ENCODE peak calls at places on chromosome 7, in four cellular contexts. One of them, this sample, is unnamed.

GRCh38 chr7:131400833-131401593 is 73.3 kb downstream of the MKLN1 start:
- DNase-seq in IMR-90: peak
- DNase-seq in endothelial cell: no peak
- DNase-seq in PC-9: no peak
- DNase-seq in this sample: no peak

GRCh38 chr7:108211382-108212201 is 81.4 kb upstream of the LAMB4 start:
- DNase-seq in IMR-90: peak
- DNase-seq in endothelial cell: no peak
- DNase-seq in PC-9: peak
- DNase-seq in this sample: peak

GRCh38 chr7:134703781-134704180 is 57.1 kb downstream of the BPGM start:
- DNase-seq in IMR-90: peak
- DNase-seq in endothelial cell: no peak
- DNase-seq in PC-9: no peak
- DNase-seq in this sample: no peak

GRCh38 chr7:92835851-92836488 is 403 bp downstream of the CDK6 start:
- DNase-seq in IMR-90: no peak
- DNase-seq in endothelial cell: peak
- DNase-seq in PC-9: peak
- DNase-seq in this sample: peak

GRCh38 chr7:80087051-80087767 is 47.4 kb upstream of the GNAI1 start:
- DNase-seq in IMR-90: peak
- DNase-seq in endothelial cell: no peak
- DNase-seq in PC-9: no peak
- DNase-seq in this sample: no peak

GRCh38 chr7:55733584-55733983 is 129.0 kb downstream of the SEPTIN14 start:
- DNase-seq in IMR-90: peak
- DNase-seq in endothelial cell: no peak
- DNase-seq in PC-9: no peak
- DNase-seq in this sample: no peak

GRCh38 chr7:110522061-110522750 is 568.7 kb upstream of the LRRN3 start:
- DNase-seq in IMR-90: peak
- DNase-seq in endothelial cell: no peak
- DNase-seq in PC-9: no peak
- DNase-seq in this sample: no peak

GRCh38 chr7:24419070-24419469 is 135.1 kb downstream of the NPY start:
- DNase-seq in IMR-90: no peak
- DNase-seq in endothelial cell: no peak
- DNase-seq in PC-9: no peak
- DNase-seq in this sample: peak

GRCh38 chr7:142463401-142463850 is 205.6 kb upstream of the PRSS58 start:
- DNase-seq in IMR-90: no peak
- DNase-seq in endothelial cell: no peak
- DNase-seq in PC-9: no peak
- DNase-seq in this sample: no peak

GRCh38 chr7:47587389-47587788 is 5.5 kb upstream of the TNS3 start:
- DNase-seq in IMR-90: no peak
- DNase-seq in endothelial cell: no peak
- DNase-seq in PC-9: peak
- DNase-seq in this sample: peak

GRCh38 chr7:29866490-29866930 is 60.2 kb downstream of the WIPF3 start:
- DNase-seq in IMR-90: peak
- DNase-seq in endothelial cell: no peak
- DNase-seq in PC-9: no peak
- DNase-seq in this sample: peak

GRCh38 chr7:12373580-12374263 is 29.9 kb downstream of the VWDE start:
- DNase-seq in IMR-90: no peak
- DNase-seq in endothelial cell: no peak
- DNase-seq in PC-9: no peak
- DNase-seq in this sample: no peak

GRCh38 chr7:131249003-131249402 is 78.7 kb upstream of the MKLN1 start:
- DNase-seq in IMR-90: peak
- DNase-seq in endothelial cell: no peak
- DNase-seq in PC-9: peak
- DNase-seq in this sample: peak

GRCh38 chr7:17774248-17774647 is 166.0 kb downstream of the SNX13 start:
- DNase-seq in IMR-90: peak
- DNase-seq in endothelial cell: no peak
- DNase-seq in PC-9: no peak
- DNase-seq in this sample: peak

GRCh38 chr7:67535590-67535989 is 539.0 kb downstream of the TYW1 start:
- DNase-seq in IMR-90: no peak
- DNase-seq in endothelial cell: no peak
- DNase-seq in PC-9: no peak
- DNase-seq in this sample: no peak

GRCh38 chr7:47669178-47669878 is 87.4 kb upstream of the TNS3 start:
- DNase-seq in IMR-90: peak
- DNase-seq in endothelial cell: no peak
- DNase-seq in PC-9: peak
- DNase-seq in this sample: peak

GRCh38 chr7:132065193-132065972 is 509.0 kb upstream of the PODXL start:
- DNase-seq in IMR-90: peak
- DNase-seq in endothelial cell: no peak
- DNase-seq in PC-9: peak
- DNase-seq in this sample: peak

GRCh38 chr7:82172017-82172416 is 271.6 kb downstream of the CACNA2D1 start:
- DNase-seq in IMR-90: no peak
- DNase-seq in endothelial cell: no peak
- DNase-seq in PC-9: no peak
- DNase-seq in this sample: no peak

GRCh38 chr7:30445770-30446169 is 32.8 kb downstream of the NOD1 start:
- DNase-seq in IMR-90: peak
- DNase-seq in endothelial cell: no peak
- DNase-seq in PC-9: no peak
- DNase-seq in this sample: no peak

GRCh38 chr7:139661043-139661440 is 116.8 kb downstream of the HIPK2 start:
- DNase-seq in IMR-90: no peak
- DNase-seq in endothelial cell: no peak
- DNase-seq in PC-9: no peak
- DNase-seq in this sample: no peak

GRCh38 chr7:158781976-158782637 is 47.2 kb downstream of the ESYT2 start:
- DNase-seq in IMR-90: no peak
- DNase-seq in endothelial cell: no peak
- DNase-seq in PC-9: no peak
- DNase-seq in this sample: no peak

GRCh38 chr7:158781217-158781975 is 47.9 kb downstream of the ESYT2 start:
- DNase-seq in IMR-90: no peak
- DNase-seq in endothelial cell: no peak
- DNase-seq in PC-9: no peak
- DNase-seq in this sample: no peak

GRCh38 chr7:158783595-158783994 is 45.7 kb downstream of the ESYT2 start:
- DNase-seq in IMR-90: no peak
- DNase-seq in endothelial cell: no peak
- DNase-seq in PC-9: peak
- DNase-seq in this sample: peak

GRCh38 chr7:158784270-158784669 is 45.0 kb downstream of the ESYT2 start:
- DNase-seq in IMR-90: no peak
- DNase-seq in endothelial cell: no peak
- DNase-seq in PC-9: no peak
- DNase-seq in this sample: no peak

DNA sequence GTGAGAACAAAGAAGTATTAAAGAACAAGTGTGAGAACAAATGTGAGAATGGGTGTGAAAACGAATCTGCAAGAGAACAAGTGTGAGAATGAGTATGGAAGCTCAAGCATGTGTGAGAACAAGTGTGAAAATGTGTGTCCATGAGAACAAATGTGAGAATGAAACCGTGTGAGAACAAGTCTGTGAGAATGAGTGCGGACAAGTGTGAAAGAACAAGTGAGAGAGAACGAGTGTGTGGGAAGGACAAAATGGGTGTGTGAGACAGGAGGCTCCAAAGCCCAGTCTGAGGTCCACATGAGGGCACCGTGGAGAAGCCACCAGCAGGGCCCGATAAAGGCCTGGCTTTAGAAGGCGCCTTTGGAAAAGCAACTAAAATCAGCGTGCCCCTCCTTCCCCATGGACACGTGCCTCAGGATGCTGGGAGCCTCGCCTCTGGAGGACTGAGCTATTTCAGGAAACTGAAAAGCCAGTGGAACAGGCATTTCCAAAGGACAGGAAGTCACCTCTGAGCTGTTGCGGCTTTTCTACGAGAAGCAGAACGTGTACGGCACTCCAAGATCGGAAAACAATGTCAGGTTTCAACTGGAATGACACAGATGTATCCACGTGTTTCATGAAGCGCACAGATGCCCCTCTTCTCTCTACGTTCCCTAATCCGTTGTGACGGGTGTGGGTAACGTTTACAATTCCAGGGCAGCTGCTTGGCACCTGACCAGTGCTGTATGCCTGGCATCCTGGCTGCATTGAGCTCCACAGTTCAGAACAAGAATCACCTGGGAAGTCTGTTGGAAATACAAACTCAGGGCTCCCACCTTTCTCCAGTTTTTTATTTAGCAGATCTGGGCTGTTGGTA is 46.4 kb downstream of the ESYT2 start:
- DNase-seq in IMR-90: peak
- DNase-seq in endothelial cell: peak
- DNase-seq in PC-9: peak
- DNase-seq in this sample: peak
- TF ChIP-seq CTCF in IMR-90: peak
- TF ChIP-seq CTCF in endothelial cell: no peak
- TF ChIP-seq CTCF in PC-9: peak
- TF ChIP-seq CTCF in this sample: peak

DNA sequence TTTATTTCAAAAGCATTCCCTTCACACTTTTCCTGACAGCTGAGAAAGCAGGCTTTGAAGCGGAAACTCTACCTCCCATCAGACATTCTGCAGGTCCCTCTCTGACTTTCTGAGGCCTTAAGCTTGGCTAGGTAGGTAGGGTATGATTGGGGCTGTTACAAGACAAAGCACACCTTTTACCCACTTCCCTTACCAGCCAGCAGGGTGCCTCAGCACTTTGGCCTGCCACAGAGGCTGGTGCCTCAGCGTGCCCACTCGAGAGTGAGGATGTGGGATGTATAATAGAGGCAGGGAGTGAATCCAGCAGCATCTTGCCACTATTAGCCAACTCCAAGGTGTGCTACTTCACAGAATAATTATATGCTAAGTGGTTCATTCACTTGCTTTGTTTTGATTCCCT is 70.3 kb upstream of the PDE1C start:
- DNase-seq in IMR-90: no peak
- DNase-seq in endothelial cell: no peak
- DNase-seq in PC-9: no peak
- DNase-seq in this sample: no peak
- TF ChIP-seq CTCF in IMR-90: no peak
- TF ChIP-seq CTCF in endothelial cell: no peak
- TF ChIP-seq CTCF in PC-9: no peak
- TF ChIP-seq CTCF in this sample: no peak

DNA sequence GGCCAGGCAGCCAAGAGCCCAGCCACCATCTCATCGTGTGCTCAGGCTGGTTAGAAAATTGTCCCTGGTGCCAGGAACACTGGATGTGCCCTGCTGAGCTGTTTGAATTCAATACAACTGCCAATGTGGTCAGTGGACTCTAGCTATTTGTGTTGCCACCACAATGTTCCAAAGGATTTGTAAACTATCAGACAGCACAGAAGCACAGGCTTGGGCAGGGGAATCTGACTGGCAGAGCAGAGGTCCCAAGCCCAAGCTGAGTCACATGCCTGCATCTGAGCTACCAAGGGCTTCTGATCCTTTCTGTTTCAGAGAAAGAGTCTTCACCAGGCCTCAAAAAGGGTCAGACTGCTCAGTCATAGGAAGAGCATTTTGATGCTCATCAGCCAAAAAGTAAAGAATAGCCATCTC is 232.1 kb upstream of the SEMA3C start:
- DNase-seq in IMR-90: peak
- DNase-seq in endothelial cell: no peak
- DNase-seq in PC-9: no peak
- DNase-seq in this sample: no peak
- TF ChIP-seq CTCF in IMR-90: no peak
- TF ChIP-seq CTCF in endothelial cell: no peak
- TF ChIP-seq CTCF in PC-9: no peak
- TF ChIP-seq CTCF in this sample: no peak

GRCh38 chr7:150980663-150981062 is 2.5 kb upstream of the KCNH2 start:
- DNase-seq in IMR-90: no peak
- DNase-seq in endothelial cell: no peak
- DNase-seq in PC-9: no peak
- DNase-seq in this sample: no peak
- TF ChIP-seq CTCF in IMR-90: no peak
- TF ChIP-seq CTCF in endothelial cell: no peak
- TF ChIP-seq CTCF in PC-9: no peak
- TF ChIP-seq CTCF in this sample: no peak

DNA sequence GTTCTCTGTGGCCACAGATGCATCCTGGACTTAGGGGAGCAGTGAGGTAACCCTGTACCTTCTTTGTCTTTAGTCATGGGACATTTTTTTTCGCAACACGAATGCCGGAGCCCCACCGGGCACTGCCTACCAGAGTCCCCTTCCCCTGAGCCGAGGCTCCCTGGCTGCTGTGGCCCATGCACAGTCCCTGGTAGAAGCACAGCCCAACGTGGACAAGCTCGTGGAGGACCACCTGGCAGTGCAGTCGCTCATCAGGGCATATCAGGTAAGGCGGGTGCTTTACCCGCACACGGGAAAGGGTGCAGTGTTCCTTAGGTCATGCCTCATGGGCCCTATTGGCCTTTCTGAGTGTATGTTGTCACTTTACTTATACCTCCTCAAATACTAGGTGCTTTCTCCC is 38.8 kb downstream of the OGDH start:
- DNase-seq in IMR-90: no peak
- DNase-seq in endothelial cell: no peak
- DNase-seq in PC-9: no peak
- DNase-seq in this sample: no peak
- TF ChIP-seq CTCF in IMR-90: no peak
- TF ChIP-seq CTCF in endothelial cell: no peak
- TF ChIP-seq CTCF in PC-9: no peak
- TF ChIP-seq CTCF in this sample: no peak

GRCh38 chr7:2386964-2387669 is 16.3 kb upstream of the CHST12 start:
- DNase-seq in IMR-90: no peak
- DNase-seq in endothelial cell: no peak
- DNase-seq in PC-9: no peak
- DNase-seq in this sample: no peak
- TF ChIP-seq CTCF in IMR-90: no peak
- TF ChIP-seq CTCF in endothelial cell: no peak
- TF ChIP-seq CTCF in PC-9: no peak
- TF ChIP-seq CTCF in this sample: no peak

This sample was measured in MCF 10A.